ENCODE peak calls at places on chromosomes 3 and 15, in five cellular contexts. One of them, this sample, is unnamed.

GRCh38 chr3:96428097-96428496 is 386.3 kb upstream of the EPHA6 start:
- DNase-seq in PC-3: no peak
- DNase-seq in SK-N-SH: no peak
- DNase-seq in neural progenitor cell: no peak
- DNase-seq in mammary epithelial cell: no peak
- DNase-seq in this sample: no peak

GRCh38 chr15:59158701-59159034 is 48.0 kb upstream of the LDHAL6B start:
- DNase-seq in PC-3: no peak
- DNase-seq in neural progenitor cell: no peak
- DNase-seq in SK-N-SH: no peak
- DNase-seq in mammary epithelial cell: no peak
- DNase-seq in this sample: no peak

GRCh38 chr3:12442654-12443501 is 41.4 kb upstream of the TSEN2 start:
- DNase-seq in SK-N-SH: no peak
- DNase-seq in mammary epithelial cell: peak; percentile 16
- DNase-seq in PC-3: peak; percentile 73
- DNase-seq in neural progenitor cell: no peak
- DNase-seq in this sample: no peak

GRCh38 chr3:33115024-33115768 is 1.4 kb downstream of the CRTAP start:
- DNase-seq in PC-3: peak; percentile 79
- DNase-seq in mammary epithelial cell: peak; percentile 89
- DNase-seq in neural progenitor cell: peak; percentile 91
- DNase-seq in SK-N-SH: no peak
- DNase-seq in this sample: peak; percentile 27

GRCh38 chr3:196193738-196194541 is 17.3 kb downstream of the ZDHHC19 start:
- DNase-seq in neural progenitor cell: no peak
- DNase-seq in SK-N-SH: peak; percentile 83
- DNase-seq in mammary epithelial cell: no peak
- DNase-seq in PC-3: no peak
- DNase-seq in this sample: no peak

GRCh38 chr3:104598848-104599501 is 767.7 kb upstream of the ALCAM start:
- DNase-seq in PC-3: peak; percentile 81
- DNase-seq in mammary epithelial cell: peak; percentile 17
- DNase-seq in neural progenitor cell: no peak
- DNase-seq in SK-N-SH: no peak
- DNase-seq in this sample: no peak

GRCh38 chr3:21645121-21645897 is 105.7 kb downstream of the ZNF385D start:
- DNase-seq in PC-3: peak; percentile 21
- DNase-seq in neural progenitor cell: no peak
- DNase-seq in mammary epithelial cell: no peak
- DNase-seq in SK-N-SH: peak; percentile 5
- DNase-seq in this sample: no peak

GRCh38 chr15:77985931-77986480 is 91.5 kb downstream of the TBC1D2B start:
- DNase-seq in SK-N-SH: no peak
- DNase-seq in PC-3: no peak
- DNase-seq in neural progenitor cell: no peak
- DNase-seq in mammary epithelial cell: no peak
- DNase-seq in this sample: no peak

GRCh38 chr15:74396146-74396438 is 28.6 kb upstream of the CYP11A1 start:
- DNase-seq in mammary epithelial cell: no peak
- DNase-seq in PC-3: peak; percentile 30
- DNase-seq in SK-N-SH: no peak
- DNase-seq in neural progenitor cell: no peak
- DNase-seq in this sample: no peak

GRCh38 chr3:52085883-52086282 is 29.5 kb upstream of the DUSP7 start:
- DNase-seq in neural progenitor cell: no peak
- DNase-seq in mammary epithelial cell: no peak
- DNase-seq in PC-3: no peak
- DNase-seq in SK-N-SH: no peak
- DNase-seq in this sample: no peak

GRCh38 chr3:159804726-159805410 is 183.8 kb upstream of the IL12A start:
- DNase-seq in SK-N-SH: peak; percentile 71
- DNase-seq in neural progenitor cell: peak; percentile 89
- DNase-seq in PC-3: peak; percentile 93
- DNase-seq in mammary epithelial cell: peak; percentile 79
- DNase-seq in this sample: peak; percentile 88

GRCh38 chr3:9951126-9951525 is 1.1 kb downstream of the PRRT3 start:
- DNase-seq in PC-3: no peak
- DNase-seq in SK-N-SH: no peak
- DNase-seq in mammary epithelial cell: no peak
- DNase-seq in neural progenitor cell: no peak
- DNase-seq in this sample: no peak

GRCh38 chr3:71421820-71422566 is 161.5 kb downstream of the FOXP1 start:
- DNase-seq in PC-3: no peak
- DNase-seq in neural progenitor cell: no peak
- DNase-seq in SK-N-SH: no peak
- DNase-seq in mammary epithelial cell: no peak
- DNase-seq in this sample: peak; percentile 90

GRCh38 chr3:60839242-60839641 is 412.0 kb downstream of the FHIT start:
- DNase-seq in mammary epithelial cell: no peak
- DNase-seq in SK-N-SH: peak; percentile 26
- DNase-seq in PC-3: peak; percentile 15
- DNase-seq in neural progenitor cell: peak; percentile 15
- DNase-seq in this sample: no peak

GRCh38 chr3:135762188-135762853 is 203.2 kb upstream of the PPP2R3A start:
- DNase-seq in SK-N-SH: no peak
- DNase-seq in PC-3: no peak
- DNase-seq in neural progenitor cell: peak; percentile 33
- DNase-seq in mammary epithelial cell: no peak
- DNase-seq in this sample: no peak

GRCh38 chr3:126105691-126106187 is 21.8 kb upstream of the SLC41A3 start:
- DNase-seq in neural progenitor cell: no peak
- DNase-seq in SK-N-SH: no peak
- DNase-seq in PC-3: no peak
- DNase-seq in mammary epithelial cell: no peak
- DNase-seq in this sample: no peak

GRCh38 chr15:73575636-73576247 is 57.4 kb downstream of the NPTN start:
- DNase-seq in SK-N-SH: no peak
- DNase-seq in mammary epithelial cell: peak; percentile 97
- DNase-seq in neural progenitor cell: no peak
- DNase-seq in PC-3: no peak
- DNase-seq in this sample: no peak

GRCh38 chr3:179563298-179563934 is 690 bp downstream of the ACTL6A start:
- DNase-seq in PC-3: peak; percentile 69
- DNase-seq in neural progenitor cell: peak; percentile 87
- DNase-seq in mammary epithelial cell: peak; percentile 80
- DNase-seq in SK-N-SH: peak; percentile 66
- DNase-seq in this sample: peak; percentile 89

GRCh38 chr15:72916939-72917338 is 133.4 kb upstream of the ADPGK start:
- DNase-seq in neural progenitor cell: no peak
- DNase-seq in mammary epithelial cell: peak; percentile 30
- DNase-seq in PC-3: peak; percentile 1
- DNase-seq in SK-N-SH: no peak
- DNase-seq in this sample: no peak

GRCh38 chr15:47717036-47717611 is at the start of gene SEMA6D:
- DNase-seq in mammary epithelial cell: peak; percentile 57
- DNase-seq in SK-N-SH: peak; percentile 93
- DNase-seq in neural progenitor cell: peak; percentile 94
- DNase-seq in PC-3: peak; percentile 73
- DNase-seq in this sample: peak; percentile 22

GRCh38 chr15:29821416-29822099 is 710 bp downstream of the TJP1 start:
- DNase-seq in PC-3: peak; percentile 84
- DNase-seq in mammary epithelial cell: peak; percentile 90
- DNase-seq in SK-N-SH: peak; percentile 80
- DNase-seq in neural progenitor cell: peak; percentile 87
- DNase-seq in this sample: peak; percentile 84
- H2AFZ ChIP-seq in PC-3: no peak overlapping the region
- H2AFZ ChIP-seq in mammary epithelial cell: peak overlapping the region; percentile 81
- H2AFZ ChIP-seq in SK-N-SH: no peak overlapping the region
- H2AFZ ChIP-seq in neural progenitor cell: peak overlapping the region; percentile 99
- H2AFZ ChIP-seq in this sample: peak overlapping the region; percentile 70

GRCh38 chr15:84714372-84714771 is 1.6 kb downstream of the SEC11A start:
- DNase-seq in neural progenitor cell: no peak
- DNase-seq in PC-3: no peak
- DNase-seq in mammary epithelial cell: no peak
- DNase-seq in SK-N-SH: no peak
- DNase-seq in this sample: no peak

GRCh38 chr15:84715442-84716035 is 400 bp downstream of the SEC11A start:
- DNase-seq in mammary epithelial cell: peak; percentile 65
- DNase-seq in PC-3: peak; percentile 13
- DNase-seq in neural progenitor cell: peak; percentile 53
- DNase-seq in SK-N-SH: peak; percentile 27
- DNase-seq in this sample: peak; percentile 27

GRCh38 chr15:84716036-84716732 is at the start of gene SEC11A:
- DNase-seq in neural progenitor cell: peak; percentile 96
- DNase-seq in PC-3: peak; percentile 96
- DNase-seq in SK-N-SH: peak; percentile 97
- DNase-seq in mammary epithelial cell: peak; percentile 97
- DNase-seq in this sample: peak; percentile 96

GRCh38 chr15:84714816-84715215 is 1.1 kb downstream of the SEC11A start:
- DNase-seq in neural progenitor cell: no peak
- DNase-seq in PC-3: no peak
- DNase-seq in mammary epithelial cell: no peak
- DNase-seq in SK-N-SH: no peak
- DNase-seq in this sample: no peak
- H3K4me3 ChIP-seq in neural progenitor cell: peak overlapping the region; percentile 78
- H3K4me3 ChIP-seq in PC-3: peak overlapping the region; percentile 81
- H3K4me3 ChIP-seq in mammary epithelial cell: peak overlapping the region; percentile 97
- H3K4me3 ChIP-seq in SK-N-SH: peak overlapping the region; percentile 90
- H3K4me3 ChIP-seq in this sample: peak overlapping the region; percentile 89

GRCh38 chr3:99669879-99670555 is 31.6 kb downstream of the COL8A1 start:
- DNase-seq in SK-N-SH: no peak
- DNase-seq in neural progenitor cell: no peak
- DNase-seq in PC-3: peak; percentile 79
- DNase-seq in mammary epithelial cell: peak; percentile 56
- DNase-seq in this sample: no peak

GRCh38 chr3:99670556-99670950 is 32.2 kb downstream of the COL8A1 start:
- DNase-seq in neural progenitor cell: no peak
- DNase-seq in SK-N-SH: no peak
- DNase-seq in mammary epithelial cell: no peak
- DNase-seq in PC-3: no peak
- DNase-seq in this sample: no peak

GRCh38 chr3:99665017-99665416 is 26.6 kb downstream of the COL8A1 start:
- DNase-seq in PC-3: no peak
- DNase-seq in neural progenitor cell: no peak
- DNase-seq in mammary epithelial cell: no peak
- DNase-seq in SK-N-SH: no peak
- DNase-seq in this sample: no peak

GRCh38 chr3:99666201-99666600 is 27.8 kb downstream of the COL8A1 start:
- DNase-seq in SK-N-SH: no peak
- DNase-seq in neural progenitor cell: no peak
- DNase-seq in PC-3: peak; percentile 18
- DNase-seq in mammary epithelial cell: peak; percentile 38
- DNase-seq in this sample: no peak

GRCh38 chr3:99668044-99668443 is 29.6 kb downstream of the COL8A1 start:
- DNase-seq in mammary epithelial cell: no peak
- DNase-seq in SK-N-SH: no peak
- DNase-seq in neural progenitor cell: no peak
- DNase-seq in PC-3: no peak
- DNase-seq in this sample: no peak
- H3K4me2 ChIP-seq in mammary epithelial cell: no peak overlapping the region
- H3K4me2 ChIP-seq in SK-N-SH: no peak overlapping the region
- H3K4me2 ChIP-seq in neural progenitor cell: no peak overlapping the region
- H3K4me2 ChIP-seq in PC-3: no peak overlapping the region
- H3K4me2 ChIP-seq in this sample: no peak overlapping the region

GRCh38 chr15:38895326-38896282 is 331.0 kb upstream of the RASGRP1 start:
- DNase-seq in SK-N-SH: no peak
- DNase-seq in PC-3: peak; percentile 58
- DNase-seq in mammary epithelial cell: peak; percentile 64
- DNase-seq in neural progenitor cell: no peak
- DNase-seq in this sample: no peak

GRCh38 chr15:38893920-38894259 is 329.3 kb upstream of the RASGRP1 start:
- DNase-seq in SK-N-SH: no peak
- DNase-seq in PC-3: no peak
- DNase-seq in neural progenitor cell: no peak
- DNase-seq in mammary epithelial cell: no peak
- DNase-seq in this sample: no peak

GRCh38 chr15:38896652-38897051 is 332.0 kb upstream of the RASGRP1 start:
- DNase-seq in SK-N-SH: no peak
- DNase-seq in PC-3: no peak
- DNase-seq in neural progenitor cell: no peak
- DNase-seq in mammary epithelial cell: no peak
- DNase-seq in this sample: no peak

GRCh38 chr15:38890194-38890593 is 325.6 kb upstream of the RASGRP1 start:
- DNase-seq in mammary epithelial cell: no peak
- DNase-seq in PC-3: no peak
- DNase-seq in SK-N-SH: no peak
- DNase-seq in neural progenitor cell: no peak
- DNase-seq in this sample: no peak

DNA sequence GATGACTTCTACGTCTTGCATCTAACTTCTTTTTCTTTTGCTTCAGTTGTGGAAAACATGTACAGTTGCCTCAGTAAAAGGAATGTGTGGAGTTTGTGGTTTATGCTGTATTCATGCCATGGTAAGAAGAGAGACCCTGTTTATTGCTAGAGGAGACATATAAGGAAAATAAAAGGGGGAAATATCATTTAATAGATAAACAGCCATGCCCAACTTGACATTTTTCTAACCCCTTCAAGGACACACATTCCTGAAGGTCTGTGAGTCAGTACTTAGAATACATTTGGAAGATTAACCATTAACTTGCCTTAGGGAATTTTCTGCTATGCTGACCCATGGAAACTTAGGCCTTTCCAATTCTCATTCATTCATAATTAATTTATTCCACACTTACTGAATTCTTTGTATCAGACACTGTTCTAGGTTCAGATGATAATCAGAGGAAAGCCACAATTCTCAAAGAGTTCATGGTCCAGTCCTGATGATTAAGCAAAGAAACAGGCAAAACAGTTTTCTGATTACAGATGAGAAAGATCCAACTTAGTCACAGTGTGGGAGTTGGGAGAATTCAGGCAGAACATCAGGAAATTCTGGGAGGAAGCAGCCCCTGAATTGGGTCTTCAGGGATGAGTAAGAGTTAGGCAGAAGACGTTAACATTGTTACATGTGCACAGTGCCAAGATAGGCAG is 329.8 kb upstream of the RASGRP1 start:
- DNase-seq in PC-3: peak; percentile 75
- DNase-seq in SK-N-SH: no peak
- DNase-seq in mammary epithelial cell: peak; percentile 66
- DNase-seq in neural progenitor cell: no peak
- DNase-seq in this sample: no peak
- H2AFZ ChIP-seq in PC-3: no peak overlapping the region
- H2AFZ ChIP-seq in SK-N-SH: no peak overlapping the region
- H2AFZ ChIP-seq in mammary epithelial cell: no peak overlapping the region
- H2AFZ ChIP-seq in neural progenitor cell: no peak overlapping the region
- H2AFZ ChIP-seq in this sample: no peak overlapping the region

GRCh38 chr3:158492685-158493084 is 78.3 kb upstream of the MLF1 start:
- DNase-seq in PC-3: no peak
- DNase-seq in neural progenitor cell: no peak
- DNase-seq in mammary epithelial cell: no peak
- DNase-seq in SK-N-SH: no peak
- DNase-seq in this sample: no peak
- H3K4me3 ChIP-seq in PC-3: no peak overlapping the region
- H3K4me3 ChIP-seq in neural progenitor cell: no peak overlapping the region
- H3K4me3 ChIP-seq in mammary epithelial cell: no peak overlapping the region
- H3K4me3 ChIP-seq in SK-N-SH: no peak overlapping the region
- H3K4me3 ChIP-seq in this sample: no peak overlapping the region

This sample was measured in MM.1S.